ENCODE peak calls at places on chromosomes 13 and 19, in four cellular contexts. L is activated CD8-positive, alpha-beta memory T cell treated with anti-CD3 and anti-CD28 coated beads for 48 hours; W is kidney; O is anterior cingulate cortex. N is an unnamed sample.

GRCh38 chr19:16078759-16079707 is 2.7 kb downstream of the TPM4 start:
- DNase-seq in L (peak), W (peak), O (peak), N (peak)

GRCh38 chr13:102597029-102598015 is 536 bp downstream of the TPP2 start:
- DNase-seq in O (no peak), L (no peak), W (peak), N (no peak)

GRCh38 chr19:13506550-13506878 is 235 bp upstream of the CACNA1A start:
- DNase-seq in O (peak), L (no peak), W (no peak), N (no peak)

GRCh38 chr19:49447485-49448431 is 3.9 kb downstream of the PIH1D1 start:
- DNase-seq in O (no peak), W (no peak), L (no peak), N (no peak)

GRCh38 chr19:13102666-13103584 is at the start of gene LYL1:
- DNase-seq in L (no peak), W (peak), O (no peak), N (no peak)

GRCh38 chr19:35557539-35558399 is 5.7 kb downstream of the ATP4A start:
- DNase-seq in L (peak), W (peak), O (no peak), N (no peak)

GRCh38 chr13:30094015-30094533 is 213.3 kb downstream of the KATNAL1 start:
- DNase-seq in W (no peak), O (no peak), L (no peak), N (no peak)

GRCh38 chr13:59774511-59774911 is 389.2 kb downstream of the DIAPH3 start:
- DNase-seq in O (no peak), L (no peak), W (no peak), N (no peak)

GRCh38 chr13:75639426-75639825 is 3.3 kb downstream of the LMO7 start:
- DNase-seq in L (no peak), O (no peak), W (no peak), N (no peak)

GRCh38 chr19:4108767-4109625 is 14.9 kb downstream of the MAP2K2 start:
- DNase-seq in W (no peak), L (no peak), O (no peak), N (no peak)

GRCh38 chr13:59542303-59542702 is 621.4 kb downstream of the DIAPH3 start:
- DNase-seq in L (no peak), O (no peak), W (no peak), N (no peak)

GRCh38 chr13:43242040-43242439 is 218.7 kb downstream of the DNAJC15 start:
- DNase-seq in L (no peak), W (no peak), O (no peak), N (peak)

GRCh38 chr19:33673996-33674395 is 52.2 kb downstream of the CHST8 start:
- DNase-seq in W (peak), O (no peak), L (no peak), N (no peak)

GRCh38 chr13:111270765-111271164 is 49.7 kb upstream of the TEX29 start:
- DNase-seq in O (no peak), W (no peak), L (no peak), N (no peak)

GRCh38 chr13:43388282-43389034 is 365.1 kb downstream of the DNAJC15 start:
- DNase-seq in O (no peak), W (no peak), L (no peak), N (peak)

GRCh38 chr13:41199526-41199925 is 5.2 kb upstream of the KBTBD7 start:
- DNase-seq in W (no peak), L (no peak), O (no peak), N (no peak)

GRCh38 chr13:26168276-26168814 is 53.8 kb downstream of the RNF6 start:
- DNase-seq in O (no peak), W (no peak), L (no peak), N (no peak)

GRCh38 chr13:52348081-52348480 is 57.9 kb downstream of the THSD1 start:
- DNase-seq in W (no peak), L (no peak), O (no peak), N (no peak)

GRCh38 chr13:110554227-110554836 is 7.2 kb downstream of the RAB20 start:
- DNase-seq in L (no peak), W (peak), O (no peak), N (no peak)

GRCh38 chr19:54096642-54097106 is 3.9 kb downstream of the OSCAR start:
- DNase-seq in O (no peak), W (peak), L (no peak), N (no peak)

GRCh38 chr13:93847162-93847561 is 620.6 kb downstream of the GPC6 start:
- DNase-seq in O (no peak), W (no peak), L (no peak), N (no peak)

GRCh38 chr19:867855-868457 is 8.5 kb downstream of the CFD start:
- DNase-seq in O (no peak), L (no peak), W (peak), N (no peak)

GRCh38 chr13:94325660-94326059 is 153.8 kb downstream of the DCT start:
- DNase-seq in W (no peak), L (no peak), O (no peak), N (no peak)

GRCh38 chr19:10207026-10207425 is 12.3 kb upstream of the DNMT1 start:
- DNase-seq in W (no peak), O (no peak), L (no peak), N (no peak)

GRCh38 chr19:44303976-44304568 is 753 bp downstream of the ZNF235 start:
- DNase-seq in O (no peak), W (no peak), L (no peak), N (no peak)

GRCh38 chr13:41299316-41300094 is 11.6 kb upstream of the NAA16 start:
- DNase-seq in L (no peak), W (no peak), O (no peak), N (no peak)

GRCh38 chr13:46181799-46182490 is at the start of gene LCP1:
- DNase-seq in W (no peak), L (peak), O (no peak), N (no peak)

GRCh38 chr13:24664726-24665409 is 15.3 kb upstream of the ATP12A start:
- DNase-seq in W (no peak), L (no peak), O (no peak), N (no peak)

GRCh38 chr19:53905787-53906186 is 3.3 kb upstream of the CACNG7 start:
- DNase-seq in O (no peak), W (no peak), L (no peak), N (no peak)

GRCh38 chr19:15444505-15445226 is 5.1 kb downstream of the WIZ start:
- DNase-seq in W (peak), O (no peak), L (no peak), N (no peak)

N was measured in NCI-H446 treated with DMSO at 0.1 percent for 48 hours.